ENCODE peak calls at places on chromosomes 4 and X, in five cellular contexts. W, N, K, U and M are unnamed samples.

GRCh38 chr4:175109933-175110332 is 191.8 kb downstream of the ADAM29 start:
- DNase-seq in W (no peak), N (no peak), U (no peak), K (no peak), M (no peak)

GRCh38 chr4:94237271-94237670 is 29.6 kb downstream of the SMARCAD1 start:
- DNase-seq in K (no peak), N (no peak), U (no peak), W (no peak), M (no peak)

GRCh38 chr4:148790691-148791090 is 348.5 kb upstream of the NR3C2 start:
- DNase-seq in N (no peak), W (no peak), K (no peak), U (no peak), M (peak; percentile 83)

GRCh38 chr4:189033801-189034347 is 894.6 kb downstream of the TRIML1 start:
- DNase-seq in U (no peak), W (no peak), N (no peak), K (no peak), M (no peak)

GRCh38 chr4:139177049-139177887 is at the start of gene ELF2:
- DNase-seq in K (peak; percentile 75), W (peak; percentile 80), U (peak; percentile 93), N (peak; percentile 94), M (peak; percentile 88)

GRCh38 chr4:121736735-121737351 is 28.1 kb downstream of the SMIM43 start:
- DNase-seq in W (no peak), U (peak; percentile 67), N (peak; percentile 47), K (peak; percentile 48), M (peak; percentile 62)

GRCh38 chrX:38639730-38640129 is 78.4 kb downstream of the TSPAN7 start:
- DNase-seq in N (no peak), U (no peak), W (no peak), K (no peak), M (no peak)

GRCh38 chrX:9940397-9940796 is 26.8 kb upstream of the CLDN34 start:
- DNase-seq in N (no peak), K (no peak), W (no peak), U (no peak), M (peak; percentile 80)

GRCh38 chrX:68726366-68726765 is 78.9 kb downstream of the STARD8 start:
- DNase-seq in U (no peak), N (no peak), K (no peak), W (no peak), M (no peak)

GRCh38 chrX:149198980-149199732 is 305.9 kb downstream of the IDS start:
- DNase-seq in N (no peak), U (no peak), W (no peak), K (no peak), M (no peak)

GRCh38 chr4:98446499-98447375 is 185.6 kb downstream of the RAP1GDS1 start:
- DNase-seq in U (no peak), N (no peak), W (peak; percentile 63), K (no peak), M (peak; percentile 32)

GRCh38 chr4:113080050-113080449 is 30.6 kb downstream of the ANK2 start:
- DNase-seq in W (no peak), N (no peak), U (no peak), K (no peak), M (peak; percentile 84)